ENCODE peak calls at places on chromosomes 16 and 17, in ten cellular contexts. Y is NCI-H2081; I is stimulated activated CD4-positive, alpha-beta T cell treated with anti-CD3 and anti-CD28 coated beads, Interleukin-1b, Interleukin-23, amount 100 ng/mL, for 1 hour; K is CD8-positive, alpha-beta T cell; T is WERI-Rb-1; Q is renal cortical epithelial cell; Z is Kasumi-1; V is activated CD4-positive, alpha-beta T cell treated with anti-CD3 and anti-CD28 coated beads, Interleukin-2, amount 50 U/mL, for 4 hours; W is psoas muscle; G is mesendoderm. H is an unnamed sample.

GRCh38 chr17:17416007-17416399 is 60.8 kb upstream of the MED9 start:
- DNase-seq in Y (peak; percentile 59), I (no peak), K (no peak), T (peak; percentile 26), Q (peak; percentile 70), Z (no peak), V (no peak), W (no peak), G (peak; percentile 84), H (no peak)

GRCh38 chr16:4561565-4561964 is 5.4 kb downstream of the C16orf96 start:
- DNase-seq in Y (no peak), I (no peak), K (no peak), T (no peak), Q (no peak), Z (no peak), V (no peak), W (no peak), G (no peak), H (no peak)

GRCh38 chr17:7673239-7673638 is 14.1 kb downstream of the TP53 start:
- DNase-seq in Y (no peak), I (no peak), K (no peak), T (peak; percentile 48), Q (no peak), Z (peak; percentile 1), V (no peak), W (no peak), G (peak; percentile 68), H (peak; percentile 47)

GRCh38 chr16:11572301-11572995 is 14.3 kb downstream of the LITAF start:
- DNase-seq in Y (no peak), I (no peak), K (peak; percentile 67), T (no peak), Q (no peak), Z (no peak), V (peak; percentile 15), W (peak; percentile 36), G (no peak), H (peak; percentile 50)

GRCh38 chr16:4415538-4416199 is 727 bp downstream of the CORO7 start:
- DNase-seq in Y (peak; percentile 30), I (no peak), K (peak; percentile 76), T (peak; percentile 25), Q (no peak), Z (peak; percentile 60), V (peak; percentile 36), W (peak; percentile 76), G (peak; percentile 40), H (peak; percentile 56)

GRCh38 chr17:80363518-80364090 is 51.4 kb upstream of the ENDOV start:
- DNase-seq in Y (no peak), I (no peak), K (no peak), T (no peak), Q (no peak), Z (no peak), V (no peak), W (peak; percentile 50), G (no peak), H (no peak)

GRCh38 chr17:78416791-78417530 is 38.5 kb downstream of the PGS1 start:
- DNase-seq in Y (no peak), I (no peak), K (no peak), T (no peak), Q (no peak), Z (peak; percentile 71), V (no peak), W (peak; percentile 51), G (no peak), H (no peak)

GRCh38 chr17:78343099-78343432 is 16.8 kb downstream of the SOCS3 start:
- DNase-seq in Y (no peak), I (no peak), K (no peak), T (no peak), Q (peak; percentile 66), Z (peak; percentile 50), V (no peak), W (peak; percentile 87), G (peak; percentile 85), H (no peak)

GRCh38 chr17:79950306-79950705 is 85.4 kb downstream of the TBC1D16 start:
- DNase-seq in Y (no peak), I (no peak), K (no peak), T (peak; percentile 8), Q (no peak), Z (no peak), V (no peak), W (peak; percentile 32), G (no peak), H (no peak)

GRCh38 chr16:12017583-12017982 is 41.0 kb downstream of the SNX29 start:
- DNase-seq in Y (no peak), I (no peak), K (no peak), T (no peak), Q (no peak), Z (no peak), V (no peak), W (no peak), G (no peak), H (no peak)

GRCh38 chr17:77420804-77421634 is 280.2 kb downstream of the SEC14L1 start:
- DNase-seq in Y (peak; percentile 98), I (no peak), K (peak; percentile 77), T (peak; percentile 95), Q (no peak), Z (peak; percentile 91), V (peak; percentile 46), W (no peak), G (peak; percentile 95), H (peak; percentile 49)

GRCh38 chr16:87855852-87856715 is 13.2 kb downstream of the SLC7A5 start:
- DNase-seq in Y (no peak), I (no peak), K (peak; percentile 65), T (no peak), Q (peak; percentile 51), Z (peak; percentile 27), V (no peak), W (peak; percentile 81), G (no peak), H (no peak)

GRCh38 chr17:67431210-67432015 is 54.3 kb downstream of the PITPNC1 start:
- DNase-seq in Y (no peak), I (no peak), K (peak; percentile 27), T (no peak), Q (peak; percentile 92), Z (no peak), V (no peak), W (no peak), G (peak; percentile 69), H (no peak)

GRCh38 chr16:2924901-2925820 is 13.4 kb downstream of the FLYWCH1 start:
- DNase-seq in Y (no peak), I (no peak), K (no peak), T (no peak), Q (no peak), Z (no peak), V (no peak), W (no peak), G (peak; percentile 71), H (no peak)

GRCh38 chr16:89037261-89038152 is 56.1 kb upstream of the ACSF3 start:
- DNase-seq in Y (no peak), I (no peak), K (no peak), T (no peak), Q (peak; percentile 11), Z (peak; percentile 9), V (no peak), W (no peak), G (peak; percentile 59), H (no peak)

GRCh38 chr17:57110579-57111367 is 25.7 kb downstream of the AKAP1 start:
- DNase-seq in Y (no peak), I (no peak), K (no peak), T (no peak), Q (no peak), Z (no peak), V (no peak), W (no peak), G (no peak), H (no peak)

GRCh38 chr17:50765454-50766221 is 1.7 kb downstream of the ANKRD40CL start:
- DNase-seq in Y (no peak), I (no peak), K (peak; percentile 36), T (no peak), Q (no peak), Z (peak; percentile 83), V (no peak), W (peak; percentile 54), G (no peak), H (no peak)

GRCh38 chr17:6701719-6702118 is 11.4 kb downstream of the SLC13A5 start:
- DNase-seq in Y (no peak), I (no peak), K (no peak), T (peak; percentile 61), Q (no peak), Z (no peak), V (no peak), W (no peak), G (peak; percentile 75), H (peak; percentile 33)